ENCODE peak calls at places on chromosomes 11 and 22, in six cellular contexts. H, O, L, Y, D and Q are unnamed samples.

GRCh38 chr22:27041745-27042144 is 384.4 kb downstream of the MIAT start:
- DNase-seq in H (no peak), Y (no peak), D (no peak), O (no peak), L (no peak), Q (no peak)

GRCh38 chr11:12139144-12139881 is 28.9 kb downstream of the MICAL2 start:
- DNase-seq in H (no peak), O (no peak), D (no peak), Y (no peak), L (no peak), Q (no peak)

GRCh38 chr11:91248199-91248807 is 976.3 kb upstream of the FAT3 start:
- DNase-seq in Y (peak), L (peak), D (no peak), H (peak), O (peak), Q (peak)

GRCh38 chr11:17611503-17612220 is 64.6 kb downstream of the OTOG start:
- DNase-seq in Y (no peak), O (no peak), D (no peak), H (no peak), L (no peak), Q (no peak)

GRCh38 chr11:27013741-27014415 is 20.0 kb downstream of the FIBIN start:
- DNase-seq in L (no peak), Y (no peak), O (no peak), H (no peak), D (no peak), Q (no peak)

GRCh38 chr11:60870276-60870675 is 2.9 kb downstream of the ZP1 start:
- DNase-seq in L (no peak), D (no peak), H (no peak), O (no peak), Y (no peak), Q (no peak)

GRCh38 chr11:35583126-35583525 is 35.1 kb upstream of the FJX1 start:
- DNase-seq in D (no peak), O (no peak), H (no peak), Y (no peak), L (no peak), Q (no peak)

GRCh38 chr11:119709638-119710346 is 19.2 kb downstream of the NECTIN1 start:
- DNase-seq in O (no peak), D (no peak), H (no peak), Y (no peak), L (peak), Q (no peak)

GRCh38 chr11:80943226-80943625 is 1502.4 kb upstream of the TENM4 start:
- DNase-seq in O (no peak), Y (no peak), H (no peak), L (no peak), D (no peak), Q (no peak)

GRCh38 chr11:103806130-103806900 is 230.1 kb upstream of the DDI1 start:
- DNase-seq in O (no peak), H (peak), D (no peak), L (no peak), Y (no peak), Q (peak)

GRCh38 chr11:75659836-75660235 is 9.0 kb downstream of the MAP6 start:
- DNase-seq in D (no peak), O (no peak), Y (no peak), L (no peak), H (no peak), Q (no peak)

GRCh38 chr11:30458541-30458940 is 127.6 kb downstream of the MPPED2 start:
- DNase-seq in H (no peak), Y (no peak), D (no peak), L (no peak), O (no peak), Q (no peak)

GRCh38 chr11:65900125-65900898 is at the start of gene FOSL1:
- DNase-seq in D (peak), L (peak), Y (peak), O (peak), H (peak), Q (peak)

GRCh38 chr11:113178671-113179070 is 135.7 kb upstream of the TTC12 start:
- DNase-seq in Y (no peak), L (no peak), O (no peak), D (no peak), H (no peak), Q (no peak)

GRCh38 chr11:31798057-31799035 is 12.8 kb downstream of the PAX6 start:
- DNase-seq in O (no peak), H (no peak), Y (no peak), D (no peak), L (no peak), Q (no peak)

GRCh38 chr22:45426387-45426786 is 12.9 kb downstream of the RIBC2 start:
- DNase-seq in Y (no peak), O (no peak), H (no peak), D (no peak), L (no peak), Q (no peak)

GRCh38 chr11:102734650-102735049 is 9.9 kb upstream of the MMP8 start:
- DNase-seq in H (no peak), Y (no peak), L (no peak), D (no peak), O (no peak), Q (no peak)

GRCh38 chr11:126317681-126318641 is 14.1 kb downstream of the DCPS start:
- DNase-seq in O (no peak), Y (no peak), H (no peak), D (no peak), L (peak), Q (no peak)

GRCh38 chr11:13339196-13340153 is 61.9 kb downstream of the BMAL1 start:
- DNase-seq in Y (no peak), L (peak), D (no peak), H (peak), O (peak), Q (peak)

GRCh38 chr11:78737891-78738290 is 163.2 kb upstream of the NARS2 start:
- DNase-seq in O (no peak), H (no peak), L (no peak), D (no peak), Y (no peak), Q (no peak)

GRCh38 chr11:15202626-15203025 is 87.9 kb downstream of the INSC start:
- DNase-seq in O (no peak), L (no peak), D (no peak), Y (no peak), H (no peak), Q (no peak)

GRCh38 chr22:48890693-48891554 is 936.7 kb downstream of the BRD1 start:
- DNase-seq in Y (no peak), D (no peak), L (no peak), O (no peak), H (no peak), Q (no peak)

GRCh38 chr11:65060913-65061408 is 2.6 kb upstream of the NAALADL1 start:
- DNase-seq in Y (peak), D (no peak), L (peak), H (no peak), O (peak), Q (peak)

GRCh38 chr11:92325416-92325815 is 100.8 kb downstream of the FAT3 start:
- DNase-seq in H (no peak), D (no peak), L (no peak), O (no peak), Y (no peak), Q (no peak)

GRCh38 chr11:117201516-117201866 is 2.3 kb downstream of the TAGLN start:
- DNase-seq in L (no peak), O (no peak), Y (no peak), D (no peak), H (no peak), Q (no peak)

GRCh38 chr11:103594283-103594682 is 442.2 kb upstream of the DDI1 start:
- DNase-seq in L (no peak), Y (no peak), O (no peak), D (no peak), H (no peak), Q (no peak)

GRCh38 chr11:73866586-73866996 is 10.1 kb downstream of the COA4 start:
- DNase-seq in D (no peak), H (peak), O (no peak), Y (peak), L (no peak), Q (peak)

GRCh38 chr11:93967258-93967657 is 53.9 kb upstream of the HEPHL1 start:
- DNase-seq in O (no peak), H (no peak), Y (no peak), L (no peak), D (no peak), Q (no peak)

GRCh38 chr11:94144233-94144632 is 15.6 kb downstream of the PANX1 start:
- DNase-seq in D (no peak), H (no peak), O (no peak), L (no peak), Y (no peak), Q (no peak)

GRCh38 chr11:96326954-96327353 is 16.0 kb downstream of the MAML2 start:
- DNase-seq in D (no peak), L (no peak), O (no peak), H (no peak), Y (no peak), Q (no peak)

GRCh38 chr11:117449111-117449693 is 121.5 kb downstream of the CEP164 start:
- DNase-seq in O (no peak), H (no peak), Y (no peak), D (no peak), L (no peak), Q (no peak)

GRCh38 chr11:69007978-69008381 is 5.1 kb downstream of the MRGPRF start:
- DNase-seq in L (no peak), H (no peak), O (no peak), Y (peak), D (no peak), Q (no peak)

GRCh38 chr11:7609521-7609920 is 63.8 kb downstream of the CYB5R2 start:
- DNase-seq in D (no peak), O (no peak), H (no peak), Y (no peak), L (no peak), Q (no peak)

GRCh38 chr11:1744137-1744878 is 6.1 kb downstream of the IFITM10 start:
- DNase-seq in O (no peak), H (no peak), L (no peak), Y (no peak), D (no peak), Q (no peak)

GRCh38 chr22:43443072-43443471 is 31.3 kb downstream of the MPPED1 start:
- DNase-seq in D (no peak), Y (no peak), H (no peak), O (no peak), L (no peak), Q (no peak)

GRCh38 chr22:43446881-43447280 is 35.1 kb downstream of the MPPED1 start:
- DNase-seq in Y (no peak), L (no peak), D (no peak), O (no peak), H (peak), Q (no peak)

GRCh38 chr22:43449205-43449830 is 37.5 kb downstream of the MPPED1 start:
- DNase-seq in H (peak), Y (no peak), L (peak), O (peak), D (no peak), Q (no peak)

GRCh38 chr22:43448048-43448447 is 36.2 kb downstream of the MPPED1 start:
- DNase-seq in O (no peak), D (no peak), Y (no peak), L (peak), H (no peak), Q (no peak)

DNA sequence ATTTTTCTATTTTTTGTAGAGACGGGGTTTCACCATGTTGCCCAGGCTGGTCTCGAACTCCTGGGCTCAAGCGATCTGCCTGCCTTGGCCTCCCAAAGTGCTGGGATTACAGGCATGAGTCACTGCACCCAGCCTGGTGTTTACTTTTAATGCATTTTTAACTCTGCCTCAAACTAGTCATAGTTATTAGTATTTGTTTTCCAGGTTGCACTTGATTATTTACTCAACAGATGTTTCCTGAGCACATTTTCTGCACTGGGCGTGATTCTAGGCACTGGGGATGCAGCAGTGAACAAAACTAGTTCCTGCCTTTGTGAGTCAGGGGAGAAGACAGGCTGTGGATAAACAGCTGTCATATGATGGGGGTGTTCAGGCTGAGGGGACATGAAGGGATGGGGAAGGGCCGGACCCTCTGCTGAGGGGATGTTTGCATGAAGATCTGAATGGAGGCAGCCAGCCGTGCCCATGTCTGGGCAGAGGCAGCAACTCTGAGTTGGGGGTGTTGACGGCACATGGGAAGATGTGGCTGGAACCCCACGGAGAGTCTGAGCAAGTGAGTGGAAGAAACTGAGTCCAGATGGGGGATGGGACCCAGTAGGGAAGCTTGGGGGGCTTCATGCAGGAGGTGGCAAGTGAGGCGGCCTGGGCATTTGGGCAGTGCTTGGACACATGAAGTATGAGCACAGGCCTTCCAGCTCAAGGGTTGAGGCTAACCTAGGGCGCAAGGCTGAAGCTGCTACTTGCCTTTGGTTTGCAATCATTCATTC is 34.4 kb downstream of the MPPED1 start:
- DNase-seq in O (no peak), D (no peak), H (peak), Y (no peak), L (no peak), Q (peak)
- TF ChIP-seq MYC in O (no peak), D (no peak), H (no peak), Y (no peak), L (no peak), Q (no peak)

GRCh38 chr11:3835100-3835485 is 5.7 kb downstream of the RHOG start:
- DNase-seq in Y (no peak), O (peak), L (peak), D (no peak), H (no peak), Q (peak)

GRCh38 chr11:3835752-3836151 is 5.0 kb downstream of the RHOG start:
- DNase-seq in L (peak), D (no peak), Y (no peak), H (no peak), O (no peak), Q (no peak)

GRCh38 chr11:3838504-3838903 is 2.3 kb downstream of the RHOG start:
- DNase-seq in O (no peak), L (peak), H (no peak), D (no peak), Y (no peak), Q (no peak)

GRCh38 chr11:3837793-3838192 is 3.0 kb downstream of the RHOG start:
- DNase-seq in Y (no peak), L (peak), H (no peak), O (peak), D (no peak), Q (no peak)

GRCh38 chr11:3836903-3837302 is 3.9 kb downstream of the RHOG start:
- DNase-seq in Y (no peak), O (peak), H (no peak), D (no peak), L (peak), Q (no peak)
- TF ChIP-seq MYC in Y (no peak), O (no peak), H (no peak), D (no peak), L (no peak), Q (no peak)

DNA sequence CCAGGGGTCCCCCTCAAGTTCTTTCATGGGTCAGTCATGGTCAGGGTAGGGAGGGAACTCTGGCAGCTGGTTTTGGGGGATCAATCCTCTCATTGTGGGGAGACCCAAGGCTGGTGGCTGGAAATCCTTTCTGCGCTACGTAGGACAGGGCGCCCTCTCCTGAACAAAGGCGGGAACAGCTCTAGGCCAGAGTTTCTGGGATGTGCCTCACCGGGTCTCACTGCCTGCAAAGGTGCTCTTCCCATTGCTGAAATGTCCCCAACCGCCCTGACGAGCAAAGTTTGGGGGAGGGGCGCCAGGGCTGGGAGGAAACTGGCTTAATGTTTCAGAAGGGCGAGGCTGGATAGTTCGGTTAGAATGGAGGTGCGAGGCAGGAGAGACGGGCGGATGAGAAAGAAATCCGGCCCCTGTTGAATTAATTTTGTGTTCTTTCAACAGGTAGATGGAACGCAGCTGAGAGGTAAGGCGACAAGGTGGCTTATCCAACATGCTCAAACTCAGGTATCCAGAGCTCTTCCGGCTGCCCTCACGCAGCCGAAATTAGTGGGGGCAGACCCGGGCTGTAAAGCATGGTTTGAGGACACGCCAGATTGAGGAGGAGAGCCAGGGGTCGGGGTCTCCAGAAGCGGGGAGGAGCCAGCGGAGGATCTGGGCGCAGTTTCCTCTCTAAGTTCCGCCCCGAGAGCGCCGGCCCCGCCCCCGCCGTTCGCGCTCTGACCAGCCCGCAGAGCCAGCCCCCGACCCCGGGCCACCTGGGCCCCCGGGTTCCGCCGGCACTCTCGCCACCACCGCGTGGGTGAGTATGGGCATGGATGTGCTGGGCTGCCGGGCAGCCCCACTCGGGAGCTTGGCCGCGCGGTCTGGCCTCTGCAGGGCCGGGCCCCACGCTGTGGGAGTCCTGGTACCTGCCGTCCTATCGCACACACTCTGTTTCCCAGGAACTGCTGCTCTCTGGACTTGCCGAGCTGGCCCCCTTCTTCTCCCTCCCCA is at the start of gene PGAP2:
- DNase-seq in H (peak), O (peak), Y (peak), D (no peak), L (peak), Q (peak)
- TF ChIP-seq MYC in H (no peak), O (peak), Y (peak), D (no peak), L (peak), Q (no peak)

DNA sequence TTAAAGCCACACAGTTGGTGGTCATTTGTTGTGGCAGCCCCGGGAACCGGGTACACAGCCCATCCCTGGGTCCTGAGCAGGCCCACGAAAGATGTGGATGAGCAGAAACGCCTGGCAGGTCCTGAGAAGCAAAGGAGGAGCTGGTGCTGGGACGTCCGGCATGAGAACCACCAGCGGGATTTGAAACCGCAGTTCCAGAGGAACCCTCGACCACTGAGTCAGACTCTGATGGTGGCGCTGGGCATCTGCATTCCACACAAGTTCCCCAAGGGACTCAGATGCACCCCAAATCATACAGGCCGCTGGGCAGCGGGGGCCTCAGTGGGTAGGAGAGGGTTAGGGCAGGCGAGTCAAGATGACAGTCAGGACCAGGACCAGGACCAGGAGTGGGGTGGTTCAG is 363.0 kb downstream of the SHANK2 start:
- DNase-seq in D (no peak), O (no peak), L (no peak), H (no peak), Y (no peak), Q (no peak)
- TF ChIP-seq MYC in D (no peak), O (no peak), L (no peak), H (no peak), Y (no peak), Q (no peak)